ENCODE peak calls at places on chromosomes 5 and 9, in four cellular contexts. M is mesothelial cell of epicardium, D is A549, I is astrocyte of the spinal cord. O is an unnamed sample.

GRCh38 chr5:142783601-142784291 is 13.6 kb downstream of the ARHGAP26 start:
- DNase-seq in D (no peak), I (peak), M (no peak), O (peak)

GRCh38 chr5:98360548-98360947 is 412.9 kb upstream of the RGMB start:
- DNase-seq in D (no peak), M (no peak), I (no peak), O (no peak)

GRCh38 chr5:168951341-168951740 is 349.6 kb downstream of the SLIT3 start:
- DNase-seq in I (no peak), D (peak), M (no peak), O (no peak)

GRCh38 chr5:27855491-27855890 is 817.1 kb upstream of the CDH9 start:
- DNase-seq in D (peak), I (peak), M (no peak), O (no peak)

GRCh38 chr5:1227669-1228068 is 2.5 kb downstream of the SLC6A18 start:
- DNase-seq in D (no peak), M (no peak), I (no peak), O (no peak)

GRCh38 chr5:174413520-174414314 is 310.7 kb upstream of the MSX2 start:
- DNase-seq in M (no peak), D (peak), I (peak), O (no peak)

GRCh38 chr9:129145316-129145715 is 32.7 kb downstream of the IER5L start:
- DNase-seq in I (no peak), M (no peak), D (no peak), O (no peak)

GRCh38 chr5:95925345-95925744 is 36.3 kb downstream of the ELL2 start:
- DNase-seq in I (no peak), D (no peak), M (no peak), O (no peak)

GRCh38 chr5:16812911-16813310 is 123.2 kb downstream of the MYO10 start:
- DNase-seq in D (peak), I (peak), M (no peak), O (no peak)
- TF ChIP-seq CTCF in D (no peak), I (peak), M (no peak), O (no peak)

DNA sequence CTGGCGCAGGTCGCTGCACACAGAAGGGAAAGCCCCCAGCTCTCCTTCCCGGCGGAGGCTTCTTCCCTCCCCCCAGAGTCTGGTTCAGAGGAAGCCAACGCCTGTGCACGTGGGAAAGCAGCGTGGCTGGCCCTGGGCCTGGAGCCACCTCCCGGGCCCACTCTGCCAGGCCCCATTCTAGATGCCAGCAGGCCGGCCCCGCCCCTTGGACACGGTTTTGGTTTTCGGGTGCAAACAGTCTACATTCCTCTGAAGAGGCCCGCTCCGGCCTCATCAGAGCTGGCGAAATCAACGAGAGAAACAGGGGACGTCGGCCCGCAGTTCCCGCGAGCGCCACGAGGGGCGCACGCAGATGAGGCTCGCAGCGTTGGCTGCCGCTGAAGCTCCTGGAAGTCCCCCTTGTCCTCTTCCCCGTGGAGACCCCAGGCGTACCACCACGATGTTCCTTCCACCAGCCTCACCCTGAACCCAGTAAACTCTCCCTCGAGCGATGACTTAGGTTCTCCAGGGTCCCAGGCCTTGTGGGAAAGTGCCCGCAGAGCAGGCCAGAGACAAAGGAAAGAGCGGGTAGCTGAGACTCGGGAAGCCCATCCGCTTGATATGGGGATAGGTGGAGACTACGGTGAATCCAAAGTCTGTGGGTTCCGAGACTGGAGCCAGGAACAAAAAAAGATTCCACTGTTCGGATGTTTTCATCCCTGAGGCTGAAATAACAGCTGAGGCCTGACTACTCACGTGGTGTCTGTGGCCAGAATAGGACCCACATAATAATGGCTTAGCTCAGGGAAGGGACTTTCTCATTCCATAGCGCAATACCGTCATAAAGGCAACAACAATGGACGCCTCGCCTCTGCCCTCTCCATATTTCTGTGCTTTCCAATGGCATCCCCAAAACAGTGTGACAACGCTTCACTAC is 64.2 kb downstream of the KLF4 start:
- DNase-seq in D (peak), I (peak), M (peak), O (peak)
- TF ChIP-seq CTCF in D (peak), I (peak), M (peak), O (peak)

GRCh38 chr9:93587651-93588347 is 11.4 kb downstream of the PHF2 start:
- DNase-seq in M (no peak), I (no peak), D (no peak), O (no peak)
- TF ChIP-seq CTCF in M (no peak), I (peak), D (no peak), O (no peak)

DNA sequence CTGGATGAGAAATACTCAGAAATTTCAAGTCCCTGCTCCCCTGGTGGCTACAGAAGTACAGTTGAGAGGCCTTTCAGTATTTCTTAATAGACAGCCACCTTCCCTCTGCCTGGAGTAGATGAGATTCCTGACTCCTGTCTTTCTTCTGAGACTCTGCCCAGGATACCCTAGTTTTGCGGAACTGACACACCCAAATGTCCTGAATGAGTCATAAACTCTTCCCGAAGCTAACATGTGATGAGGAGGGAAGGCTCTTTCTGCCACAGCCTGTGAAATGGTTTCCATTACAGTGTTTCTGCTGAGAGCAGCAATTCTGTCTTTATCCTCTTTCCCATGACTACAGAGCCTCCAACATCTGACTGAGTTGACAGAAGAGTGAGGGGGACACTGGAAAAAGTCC is 52.7 kb upstream of the TNC start:
- DNase-seq in M (no peak), D (peak), I (peak), O (no peak)
- TF ChIP-seq CTCF in M (no peak), D (no peak), I (no peak), O (no peak)

GRCh38 chr9:117046666-117047327 is 359.7 kb downstream of the TRIM32 start:
- DNase-seq in M (no peak), D (no peak), I (no peak), O (no peak)
- TF ChIP-seq CTCF in M (no peak), D (no peak), I (no peak), O (no peak)